ENCODE peak calls at places on chromosomes 13 and 19, in five cellular contexts. One of them, this sample, is unnamed.

GRCh38 chr13:37295046-37295445 is 189.6 kb upstream of the CSNK1A1L start:
- DNase-seq in HEK293T: no peak
- DNase-seq in NCI-H748 treated with DMSO at 0.1 percent for 48 hours: no peak
- DNase-seq in HCT116: no peak
- DNase-seq in endodermal cell: no peak
- DNase-seq in this sample: no peak

GRCh38 chr13:36345438-36346221 is 564 bp downstream of the SPART start:
- DNase-seq in HEK293T: peak
- DNase-seq in NCI-H748 treated with DMSO at 0.1 percent for 48 hours: no peak
- DNase-seq in HCT116: no peak
- DNase-seq in endodermal cell: peak
- DNase-seq in this sample: no peak

GRCh38 chr13:84672616-84673015 is 790.3 kb upstream of the SLITRK1 start:
- DNase-seq in HEK293T: no peak
- DNase-seq in NCI-H748 treated with DMSO at 0.1 percent for 48 hours: peak
- DNase-seq in HCT116: no peak
- DNase-seq in endodermal cell: no peak
- DNase-seq in this sample: no peak

GRCh38 chr19:39182174-39182505 is 14.6 kb upstream of the NCCRP1 start:
- DNase-seq in HEK293T: no peak
- DNase-seq in NCI-H748 treated with DMSO at 0.1 percent for 48 hours: no peak
- DNase-seq in HCT116: no peak
- DNase-seq in endodermal cell: no peak
- DNase-seq in this sample: no peak

GRCh38 chr13:94419304-94419943 is 60.1 kb downstream of the DCT start:
- DNase-seq in HEK293T: no peak
- DNase-seq in NCI-H748 treated with DMSO at 0.1 percent for 48 hours: no peak
- DNase-seq in HCT116: no peak
- DNase-seq in endodermal cell: no peak
- DNase-seq in this sample: no peak

GRCh38 chr19:5216141-5216847 is 124.3 kb downstream of the PTPRS start:
- DNase-seq in HEK293T: no peak
- DNase-seq in NCI-H748 treated with DMSO at 0.1 percent for 48 hours: no peak
- DNase-seq in HCT116: no peak
- DNase-seq in endodermal cell: no peak
- DNase-seq in this sample: no peak

GRCh38 chr19:56222901-56223300 is 20.8 kb downstream of the ZSCAN5C start:
- DNase-seq in HEK293T: no peak
- DNase-seq in NCI-H748 treated with DMSO at 0.1 percent for 48 hours: no peak
- DNase-seq in HCT116: no peak
- DNase-seq in endodermal cell: no peak
- DNase-seq in this sample: no peak

GRCh38 chr13:108409735-108410134 is 140.2 kb downstream of the TNFSF13B start:
- DNase-seq in HEK293T: no peak
- DNase-seq in NCI-H748 treated with DMSO at 0.1 percent for 48 hours: no peak
- DNase-seq in HCT116: no peak
- DNase-seq in endodermal cell: no peak
- DNase-seq in this sample: no peak

GRCh38 chr13:24709186-24709913 is 29.1 kb downstream of the ATP12A start:
- DNase-seq in HEK293T: no peak
- DNase-seq in NCI-H748 treated with DMSO at 0.1 percent for 48 hours: no peak
- DNase-seq in HCT116: no peak
- DNase-seq in endodermal cell: no peak
- DNase-seq in this sample: no peak

GRCh38 chr19:18878058-18878797 is 17.7 kb downstream of the CERS1 start:
- DNase-seq in HEK293T: no peak
- DNase-seq in NCI-H748 treated with DMSO at 0.1 percent for 48 hours: no peak
- DNase-seq in HCT116: no peak
- DNase-seq in endodermal cell: no peak
- DNase-seq in this sample: no peak